ENCODE peak calls at places on chromosomes 5 and 9, in eight cellular contexts. One of them, this sample, is unnamed.

GRCh38 chr5:96067251-96067650 is 105.6 kb upstream of the ELL2 start:
- DNase-seq in body of pancreas: no peak
- DNase-seq in BE2C: no peak
- DNase-seq in effector memory CD4-positive, alpha-beta T cell: no peak
- DNase-seq in H9: no peak
- DNase-seq in psoas muscle: no peak
- DNase-seq in mammary epithelial cell: no peak
- DNase-seq in CD4-positive, alpha-beta T cell: no peak
- DNase-seq in this sample: no peak

GRCh38 chr5:119524461-119524860 is 72.2 kb downstream of the HSD17B4 start:
- DNase-seq in body of pancreas: no peak
- DNase-seq in BE2C: no peak
- DNase-seq in effector memory CD4-positive, alpha-beta T cell: no peak
- DNase-seq in H9: no peak
- DNase-seq in psoas muscle: no peak
- DNase-seq in mammary epithelial cell: no peak
- DNase-seq in CD4-positive, alpha-beta T cell: no peak
- DNase-seq in this sample: no peak

GRCh38 chr5:72468606-72469005 is 38.6 kb downstream of the ZNF366 start:
- DNase-seq in body of pancreas: no peak
- DNase-seq in BE2C: no peak
- DNase-seq in effector memory CD4-positive, alpha-beta T cell: no peak
- DNase-seq in H9: no peak
- DNase-seq in psoas muscle: no peak
- DNase-seq in mammary epithelial cell: no peak
- DNase-seq in CD4-positive, alpha-beta T cell: no peak
- DNase-seq in this sample: no peak

GRCh38 chr5:19987594-19988345 is at the start of gene CDH18:
- DNase-seq in body of pancreas: peak; percentile 59
- DNase-seq in BE2C: peak; percentile 88
- DNase-seq in effector memory CD4-positive, alpha-beta T cell: no peak
- DNase-seq in H9: peak; percentile 83
- DNase-seq in psoas muscle: peak; percentile 52
- DNase-seq in mammary epithelial cell: peak; percentile 79
- DNase-seq in CD4-positive, alpha-beta T cell: no peak
- DNase-seq in this sample: peak; percentile 5

GRCh38 chr9:37761511-37761910 is 7.9 kb downstream of the TRMT10B start:
- DNase-seq in body of pancreas: no peak
- DNase-seq in BE2C: no peak
- DNase-seq in effector memory CD4-positive, alpha-beta T cell: no peak
- DNase-seq in H9: no peak
- DNase-seq in psoas muscle: no peak
- DNase-seq in mammary epithelial cell: no peak
- DNase-seq in CD4-positive, alpha-beta T cell: no peak
- DNase-seq in this sample: no peak

GRCh38 chr9:26725573-26725972 is 167.0 kb downstream of the CAAP1 start:
- DNase-seq in body of pancreas: no peak
- DNase-seq in BE2C: no peak
- DNase-seq in effector memory CD4-positive, alpha-beta T cell: no peak
- DNase-seq in H9: no peak
- DNase-seq in psoas muscle: no peak
- DNase-seq in mammary epithelial cell: no peak
- DNase-seq in CD4-positive, alpha-beta T cell: no peak
- DNase-seq in this sample: no peak

GRCh38 chr5:123094919-123095693 is 6.1 kb downstream of the PRDM6 start:
- DNase-seq in body of pancreas: no peak
- DNase-seq in BE2C: no peak
- DNase-seq in effector memory CD4-positive, alpha-beta T cell: no peak
- DNase-seq in H9: peak; percentile 66
- DNase-seq in psoas muscle: peak; percentile 47
- DNase-seq in mammary epithelial cell: no peak
- DNase-seq in CD4-positive, alpha-beta T cell: no peak
- DNase-seq in this sample: no peak

GRCh38 chr5:16497546-16497945 is 31.9 kb upstream of the ZNF622 start:
- DNase-seq in body of pancreas: no peak
- DNase-seq in BE2C: no peak
- DNase-seq in effector memory CD4-positive, alpha-beta T cell: no peak
- DNase-seq in H9: no peak
- DNase-seq in psoas muscle: no peak
- DNase-seq in mammary epithelial cell: no peak
- DNase-seq in CD4-positive, alpha-beta T cell: no peak
- DNase-seq in this sample: no peak

GRCh38 chr9:80866121-80866520 is 823.2 kb downstream of the TLE1 start:
- DNase-seq in body of pancreas: no peak
- DNase-seq in BE2C: no peak
- DNase-seq in effector memory CD4-positive, alpha-beta T cell: no peak
- DNase-seq in H9: no peak
- DNase-seq in psoas muscle: no peak
- DNase-seq in mammary epithelial cell: peak; percentile 46
- DNase-seq in CD4-positive, alpha-beta T cell: no peak
- DNase-seq in this sample: no peak

GRCh38 chr5:139124774-139125391 is 73.3 kb downstream of the SIL1 start:
- DNase-seq in body of pancreas: no peak
- DNase-seq in BE2C: no peak
- DNase-seq in effector memory CD4-positive, alpha-beta T cell: no peak
- DNase-seq in H9: no peak
- DNase-seq in psoas muscle: no peak
- DNase-seq in mammary epithelial cell: no peak
- DNase-seq in CD4-positive, alpha-beta T cell: no peak
- DNase-seq in this sample: no peak

GRCh38 chr9:112249277-112249676 is 74.2 kb upstream of the SUSD1 start:
- DNase-seq in body of pancreas: no peak
- DNase-seq in BE2C: no peak
- DNase-seq in effector memory CD4-positive, alpha-beta T cell: no peak
- DNase-seq in H9: no peak
- DNase-seq in psoas muscle: no peak
- DNase-seq in mammary epithelial cell: peak; percentile 70
- DNase-seq in CD4-positive, alpha-beta T cell: no peak
- DNase-seq in this sample: no peak

GRCh38 chr9:85900504-85901201 is 40.3 kb upstream of the NAA35 start:
- DNase-seq in body of pancreas: no peak
- DNase-seq in BE2C: peak; percentile 58
- DNase-seq in effector memory CD4-positive, alpha-beta T cell: no peak
- DNase-seq in H9: peak; percentile 63
- DNase-seq in psoas muscle: no peak
- DNase-seq in mammary epithelial cell: peak; percentile 12
- DNase-seq in CD4-positive, alpha-beta T cell: peak; percentile 9
- DNase-seq in this sample: peak; percentile 37

GRCh38 chr5:68247627-68248026 is 32.1 kb downstream of the PIK3R1 start:
- DNase-seq in body of pancreas: no peak
- DNase-seq in BE2C: no peak
- DNase-seq in effector memory CD4-positive, alpha-beta T cell: no peak
- DNase-seq in H9: no peak
- DNase-seq in psoas muscle: no peak
- DNase-seq in mammary epithelial cell: no peak
- DNase-seq in CD4-positive, alpha-beta T cell: no peak
- DNase-seq in this sample: no peak

GRCh38 chr5:134007581-134008256 is 2.9 kb upstream of the VDAC1 start:
- DNase-seq in body of pancreas: no peak
- DNase-seq in BE2C: peak; percentile 85
- DNase-seq in effector memory CD4-positive, alpha-beta T cell: no peak
- DNase-seq in H9: peak; percentile 86
- DNase-seq in psoas muscle: no peak
- DNase-seq in mammary epithelial cell: no peak
- DNase-seq in CD4-positive, alpha-beta T cell: no peak
- DNase-seq in this sample: no peak

GRCh38 chr9:2216591-2216990 is 201.4 kb downstream of the SMARCA2 start:
- DNase-seq in body of pancreas: no peak
- DNase-seq in BE2C: no peak
- DNase-seq in effector memory CD4-positive, alpha-beta T cell: no peak
- DNase-seq in H9: no peak
- DNase-seq in psoas muscle: no peak
- DNase-seq in mammary epithelial cell: peak; percentile 89
- DNase-seq in CD4-positive, alpha-beta T cell: no peak
- DNase-seq in this sample: no peak

GRCh38 chr9:124791106-124791505 is 14.2 kb downstream of the OLFML2A start:
- DNase-seq in body of pancreas: no peak
- DNase-seq in BE2C: no peak
- DNase-seq in effector memory CD4-positive, alpha-beta T cell: no peak
- DNase-seq in H9: no peak
- DNase-seq in psoas muscle: no peak
- DNase-seq in mammary epithelial cell: no peak
- DNase-seq in CD4-positive, alpha-beta T cell: no peak
- DNase-seq in this sample: no peak

GRCh38 chr5:180250329-180250728 is 41.3 kb upstream of the RASGEF1C start:
- DNase-seq in body of pancreas: no peak
- DNase-seq in BE2C: no peak
- DNase-seq in effector memory CD4-positive, alpha-beta T cell: no peak
- DNase-seq in H9: no peak
- DNase-seq in psoas muscle: no peak
- DNase-seq in mammary epithelial cell: no peak
- DNase-seq in CD4-positive, alpha-beta T cell: no peak
- DNase-seq in this sample: no peak
- H3K9me3 ChIP-seq in body of pancreas: no peaks in the 10 kb centered on the region
- H3K9me3 ChIP-seq in BE2C: peaks cover 14% of the 10 kb centered on the region
- H3K9me3 ChIP-seq in effector memory CD4-positive, alpha-beta T cell: peaks cover 12% of the 10 kb centered on the region
- H3K9me3 ChIP-seq in H9: peaks cover 37% of the 10 kb centered on the region
- H3K9me3 ChIP-seq in psoas muscle: peaks cover 63% of the 10 kb centered on the region
- H3K9me3 ChIP-seq in mammary epithelial cell: peaks cover 68% of the 10 kb centered on the region
- H3K9me3 ChIP-seq in CD4-positive, alpha-beta T cell: peaks cover 67% of the 10 kb centered on the region
- H3K9me3 ChIP-seq in this sample: peaks cover 34% of the 10 kb centered on the region

GRCh38 chr5:141441571-141442170 is 11.4 kb downstream of the PCDHGA12 start:
- DNase-seq in body of pancreas: no peak
- DNase-seq in BE2C: no peak
- DNase-seq in effector memory CD4-positive, alpha-beta T cell: no peak
- DNase-seq in H9: no peak
- DNase-seq in psoas muscle: no peak
- DNase-seq in mammary epithelial cell: no peak
- DNase-seq in CD4-positive, alpha-beta T cell: no peak
- DNase-seq in this sample: no peak

GRCh38 chr5:141437208-141437607 is 6.9 kb downstream of the PCDHGA12 start:
- DNase-seq in body of pancreas: no peak
- DNase-seq in BE2C: no peak
- DNase-seq in effector memory CD4-positive, alpha-beta T cell: no peak
- DNase-seq in H9: no peak
- DNase-seq in psoas muscle: no peak
- DNase-seq in mammary epithelial cell: no peak
- DNase-seq in CD4-positive, alpha-beta T cell: no peak
- DNase-seq in this sample: no peak

GRCh38 chr5:141434006-141434405 is 3.7 kb downstream of the PCDHGA12 start:
- DNase-seq in body of pancreas: no peak
- DNase-seq in BE2C: no peak
- DNase-seq in effector memory CD4-positive, alpha-beta T cell: no peak
- DNase-seq in H9: no peak
- DNase-seq in psoas muscle: no peak
- DNase-seq in mammary epithelial cell: no peak
- DNase-seq in CD4-positive, alpha-beta T cell: no peak
- DNase-seq in this sample: no peak

GRCh38 chr5:141439411-141440141 is 9.3 kb downstream of the PCDHGA12 start:
- DNase-seq in body of pancreas: no peak
- DNase-seq in BE2C: no peak
- DNase-seq in effector memory CD4-positive, alpha-beta T cell: no peak
- DNase-seq in H9: no peak
- DNase-seq in psoas muscle: no peak
- DNase-seq in mammary epithelial cell: no peak
- DNase-seq in CD4-positive, alpha-beta T cell: no peak
- DNase-seq in this sample: no peak
- H3K9me3 ChIP-seq in body of pancreas: no peaks in the 10 kb centered on the region
- H3K9me3 ChIP-seq in BE2C: no peaks in the 10 kb centered on the region
- H3K9me3 ChIP-seq in effector memory CD4-positive, alpha-beta T cell: no peaks in the 10 kb centered on the region
- H3K9me3 ChIP-seq in H9: no peaks in the 10 kb centered on the region
- H3K9me3 ChIP-seq in psoas muscle: no peaks in the 10 kb centered on the region
- H3K9me3 ChIP-seq in mammary epithelial cell: peaks cover 9% of the 10 kb centered on the region
- H3K9me3 ChIP-seq in CD4-positive, alpha-beta T cell: no peaks in the 10 kb centered on the region
- H3K9me3 ChIP-seq in this sample: no peaks in the 10 kb centered on the region

GRCh38 chr5:4081466-4081865 is 485.8 kb downstream of the IRX1 start:
- DNase-seq in body of pancreas: no peak
- DNase-seq in BE2C: no peak
- DNase-seq in effector memory CD4-positive, alpha-beta T cell: no peak
- DNase-seq in H9: peak; percentile 40
- DNase-seq in psoas muscle: no peak
- DNase-seq in mammary epithelial cell: no peak
- DNase-seq in CD4-positive, alpha-beta T cell: no peak
- DNase-seq in this sample: no peak

GRCh38 chr5:4080370-4080769 is 484.7 kb downstream of the IRX1 start:
- DNase-seq in body of pancreas: no peak
- DNase-seq in BE2C: no peak
- DNase-seq in effector memory CD4-positive, alpha-beta T cell: no peak
- DNase-seq in H9: no peak
- DNase-seq in psoas muscle: no peak
- DNase-seq in mammary epithelial cell: no peak
- DNase-seq in CD4-positive, alpha-beta T cell: no peak
- DNase-seq in this sample: no peak

GRCh38 chr5:4078544-4078943 is 482.9 kb downstream of the IRX1 start:
- DNase-seq in body of pancreas: no peak
- DNase-seq in BE2C: no peak
- DNase-seq in effector memory CD4-positive, alpha-beta T cell: no peak
- DNase-seq in H9: no peak
- DNase-seq in psoas muscle: no peak
- DNase-seq in mammary epithelial cell: no peak
- DNase-seq in CD4-positive, alpha-beta T cell: no peak
- DNase-seq in this sample: no peak

GRCh38 chr5:4082966-4083564 is 487.4 kb downstream of the IRX1 start:
- DNase-seq in body of pancreas: no peak
- DNase-seq in BE2C: no peak
- DNase-seq in effector memory CD4-positive, alpha-beta T cell: no peak
- DNase-seq in H9: no peak
- DNase-seq in psoas muscle: no peak
- DNase-seq in mammary epithelial cell: peak; percentile 94
- DNase-seq in CD4-positive, alpha-beta T cell: no peak
- DNase-seq in this sample: no peak

GRCh38 chr5:4079881-4080280 is 484.2 kb downstream of the IRX1 start:
- DNase-seq in body of pancreas: no peak
- DNase-seq in BE2C: no peak
- DNase-seq in effector memory CD4-positive, alpha-beta T cell: no peak
- DNase-seq in H9: no peak
- DNase-seq in psoas muscle: no peak
- DNase-seq in mammary epithelial cell: peak; percentile 25
- DNase-seq in CD4-positive, alpha-beta T cell: no peak
- DNase-seq in this sample: no peak
- H3K9me3 ChIP-seq in body of pancreas: no peaks in the 10 kb centered on the region
- H3K9me3 ChIP-seq in BE2C: no peaks in the 10 kb centered on the region
- H3K9me3 ChIP-seq in effector memory CD4-positive, alpha-beta T cell: no peaks in the 10 kb centered on the region
- H3K9me3 ChIP-seq in H9: no peaks in the 10 kb centered on the region
- H3K9me3 ChIP-seq in psoas muscle: no peaks in the 10 kb centered on the region
- H3K9me3 ChIP-seq in mammary epithelial cell: no peaks in the 10 kb centered on the region
- H3K9me3 ChIP-seq in CD4-positive, alpha-beta T cell: no peaks in the 10 kb centered on the region
- H3K9me3 ChIP-seq in this sample: no peaks in the 10 kb centered on the region

GRCh38 chr9:96751815-96752214 is 26.1 kb downstream of the ZNF510 start:
- DNase-seq in body of pancreas: no peak
- DNase-seq in BE2C: no peak
- DNase-seq in effector memory CD4-positive, alpha-beta T cell: no peak
- DNase-seq in H9: no peak
- DNase-seq in psoas muscle: no peak
- DNase-seq in mammary epithelial cell: no peak
- DNase-seq in CD4-positive, alpha-beta T cell: no peak
- DNase-seq in this sample: no peak
- H3K9me3 ChIP-seq in body of pancreas: no peaks in the 10 kb centered on the region
- H3K9me3 ChIP-seq in BE2C: peaks cover 3% of the 10 kb centered on the region
- H3K9me3 ChIP-seq in effector memory CD4-positive, alpha-beta T cell: peaks cover 50% of the 10 kb centered on the region
- H3K9me3 ChIP-seq in H9: peaks cover 37% of the 10 kb centered on the region
- H3K9me3 ChIP-seq in psoas muscle: peaks cover 88% of the 10 kb centered on the region
- H3K9me3 ChIP-seq in mammary epithelial cell: peaks cover 43% of the 10 kb centered on the region
- H3K9me3 ChIP-seq in CD4-positive, alpha-beta T cell: peaks cover 80% of the 10 kb centered on the region
- H3K9me3 ChIP-seq in this sample: peaks cover 22% of the 10 kb centered on the region

DNA sequence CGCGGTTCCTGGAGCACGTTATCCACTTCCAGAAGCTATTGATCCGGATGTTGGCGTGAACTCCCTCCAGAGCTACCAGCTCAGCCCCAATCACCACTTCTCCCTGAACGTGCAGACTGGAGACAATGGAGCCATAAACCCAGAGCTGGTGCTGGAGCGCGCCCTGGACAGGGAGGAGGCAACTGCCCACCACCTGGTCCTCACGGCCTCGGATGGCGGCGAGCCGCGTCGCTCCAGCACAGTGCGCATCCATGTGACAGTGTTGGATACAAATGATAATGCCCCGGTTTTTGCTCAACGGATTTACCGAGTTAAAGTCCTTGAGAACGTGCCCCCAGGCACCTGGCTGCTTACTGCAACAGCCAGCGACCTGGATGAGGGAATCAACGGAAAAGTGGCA is 809 bp downstream of the PCDHGA9 start:
- DNase-seq in body of pancreas: no peak
- DNase-seq in BE2C: no peak
- DNase-seq in effector memory CD4-positive, alpha-beta T cell: no peak
- DNase-seq in H9: no peak
- DNase-seq in psoas muscle: no peak
- DNase-seq in mammary epithelial cell: no peak
- DNase-seq in CD4-positive, alpha-beta T cell: no peak
- DNase-seq in this sample: no peak
- H3K9me3 ChIP-seq in body of pancreas: no peaks in the 10 kb centered on the region
- H3K9me3 ChIP-seq in BE2C: no peaks in the 10 kb centered on the region
- H3K9me3 ChIP-seq in effector memory CD4-positive, alpha-beta T cell: peaks cover 4% of the 10 kb centered on the region
- H3K9me3 ChIP-seq in H9: peaks cover 29% of the 10 kb centered on the region
- H3K9me3 ChIP-seq in psoas muscle: peaks cover 4% of the 10 kb centered on the region
- H3K9me3 ChIP-seq in mammary epithelial cell: peaks cover 59% of the 10 kb centered on the region
- H3K9me3 ChIP-seq in CD4-positive, alpha-beta T cell: peaks cover 49% of the 10 kb centered on the region
- H3K9me3 ChIP-seq in this sample: peaks cover 19% of the 10 kb centered on the region